ENCODE peak calls at places on chromosomes 12 and 14, in six cellular contexts. J, W, Z, K, Q and T are unnamed samples. For H3K9me3, the result is how much of the 10 kb centered on the place peaks cover.

GRCh38 chr14:35678403-35679028 is 130.6 kb downstream of the RALGAPA1 start:
- DNase-seq in J (no peak), W (no peak), Z (no peak), K (no peak), Q (no peak), T (no peak)

GRCh38 chr12:94175763-94176660 is 27.6 kb downstream of the PLXNC1 start:
- DNase-seq in J (no peak), W (no peak), Z (no peak), K (no peak), Q (no peak), T (no peak)

GRCh38 chr14:92482621-92483319 is 30.8 kb upstream of the RIN3 start:
- DNase-seq in J (no peak), W (no peak), Z (no peak), K (no peak), Q (no peak), T (no peak)

GRCh38 chr12:93593833-93594232 is 21.4 kb downstream of the SOCS2 start:
- DNase-seq in J (no peak), W (no peak), Z (no peak), K (no peak), Q (no peak), T (no peak)

GRCh38 chr14:65502676-65503124 is 90.2 kb downstream of the FUT8 start:
- DNase-seq in J (no peak), W (no peak), Z (no peak), K (no peak), Q (no peak), T (no peak)

GRCh38 chr12:57904426-57904825 is 36.9 kb upstream of the ATP23 start:
- DNase-seq in J (no peak), W (no peak), Z (no peak), K (no peak), Q (no peak), T (no peak)

GRCh38 chr14:68924392-68925158 is 54.5 kb downstream of the ACTN1 start:
- DNase-seq in J (peak), W (no peak), Z (no peak), K (no peak), Q (no peak), T (no peak)

GRCh38 chr14:99672506-99673327 is 11.4 kb upstream of the CYP46A1 start:
- DNase-seq in J (no peak), W (no peak), Z (no peak), K (no peak), Q (no peak), T (no peak)

GRCh38 chr12:2049604-2050540 is 2.9 kb upstream of the CACNA1C start:
- DNase-seq in J (peak), W (no peak), Z (no peak), K (no peak), Q (no peak), T (no peak)

GRCh38 chr12:87406926-87407325 is 622.3 kb downstream of the C12orf50 start:
- DNase-seq in J (no peak), W (no peak), Z (no peak), K (no peak), Q (no peak), T (no peak)

DNA sequence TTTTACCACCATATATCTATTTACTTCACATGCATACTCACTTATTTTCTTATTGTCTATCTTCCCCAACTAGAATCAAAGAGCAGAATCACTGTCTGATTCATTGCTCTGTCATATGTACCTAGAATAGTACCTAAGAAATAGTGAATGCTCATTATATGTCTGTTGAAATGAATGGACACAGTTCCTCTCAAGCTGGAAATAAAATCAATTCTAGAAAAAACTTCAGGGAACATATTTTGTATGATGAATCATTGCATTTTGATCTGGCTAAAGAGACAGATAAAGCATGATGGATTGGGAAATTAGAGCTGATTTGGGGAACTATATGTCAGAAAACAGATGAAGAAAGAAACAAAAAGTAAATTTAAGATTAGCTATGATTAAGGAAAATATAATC is 623.3 kb downstream of the C12orf50 start:
- DNase-seq in J (no peak), W (no peak), Z (no peak), K (no peak), Q (no peak), T (no peak)
- H3K27ac ChIP-seq in J (no peak), W (no peak), Z (no peak), K (no peak), Q (no peak), T (no peak)

GRCh38 chr12:34398366-34398705 is 376.0 kb downstream of the ALG10 start:
- DNase-seq in J (no peak), W (no peak), Z (no peak), K (peak), Q (peak), T (no peak)

GRCh38 chr12:34400986-34401658 is 378.8 kb downstream of the ALG10 start:
- DNase-seq in J (no peak), W (no peak), Z (peak), K (peak), Q (peak), T (no peak)

GRCh38 chr12:34398706-34399630 is 376.7 kb downstream of the ALG10 start:
- DNase-seq in J (no peak), W (no peak), Z (peak), K (peak), Q (peak), T (no peak)

GRCh38 chr12:34400423-34400881 is 378.2 kb downstream of the ALG10 start:
- DNase-seq in J (no peak), W (no peak), Z (peak), K (no peak), Q (peak), T (no peak)

GRCh38 chr12:34399631-34400422 is 377.5 kb downstream of the ALG10 start:
- DNase-seq in J (no peak), W (no peak), Z (peak), K (peak), Q (peak), T (no peak)
- H3K9me3 ChIP-seq in J (under half), W (under half), Z (under half), K (under half), Q (half or more), T (half or more)

GRCh38 chr14:74670726-74671125 is 42.2 kb downstream of the AREL1 start:
- DNase-seq in J (no peak), W (no peak), Z (no peak), K (no peak), Q (no peak), T (no peak)
- H3K27ac ChIP-seq in J (no peak), W (no peak), Z (no peak), K (no peak), Q (peak), T (no peak)

DNA sequence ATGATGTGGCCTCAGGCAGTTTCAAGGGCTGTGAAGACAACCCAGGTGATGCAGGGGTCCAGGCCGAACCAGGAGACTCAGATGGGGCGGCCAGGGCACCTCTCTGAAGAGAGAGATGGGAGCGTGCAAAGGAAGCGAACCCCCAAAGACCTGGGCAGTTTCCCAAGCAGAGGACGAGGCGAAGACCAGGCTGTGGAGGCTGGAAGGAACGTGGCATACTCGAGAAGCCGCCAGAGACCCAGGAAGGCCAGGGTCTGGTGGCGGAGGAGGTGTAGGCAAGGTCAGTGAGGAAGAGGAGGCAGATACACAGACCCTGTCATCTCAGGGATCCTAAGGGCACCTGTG is 24.7 kb downstream of the LTBP2 start:
- DNase-seq in J (no peak), W (no peak), Z (no peak), K (no peak), Q (no peak), T (no peak)
- H3K9me3 ChIP-seq in J (under half), W (under half), Z (under half), K (under half), Q (under half), T (under half)

GRCh38 chr12:106088246-106089200 is 50.2 kb downstream of the NUAK1 start:
- DNase-seq in J (no peak), W (no peak), Z (no peak), K (no peak), Q (no peak), T (no peak)

GRCh38 chr12:106086696-106087095 is 52.1 kb downstream of the NUAK1 start:
- DNase-seq in J (no peak), W (no peak), Z (no peak), K (no peak), Q (no peak), T (no peak)

GRCh38 chr12:106090586-106091411 is 48.0 kb downstream of the NUAK1 start:
- DNase-seq in J (no peak), W (no peak), Z (no peak), K (no peak), Q (peak), T (no peak)

GRCh38 chr12:106091421-106091820 is 47.3 kb downstream of the NUAK1 start:
- DNase-seq in J (no peak), W (peak), Z (no peak), K (no peak), Q (no peak), T (no peak)

DNA sequence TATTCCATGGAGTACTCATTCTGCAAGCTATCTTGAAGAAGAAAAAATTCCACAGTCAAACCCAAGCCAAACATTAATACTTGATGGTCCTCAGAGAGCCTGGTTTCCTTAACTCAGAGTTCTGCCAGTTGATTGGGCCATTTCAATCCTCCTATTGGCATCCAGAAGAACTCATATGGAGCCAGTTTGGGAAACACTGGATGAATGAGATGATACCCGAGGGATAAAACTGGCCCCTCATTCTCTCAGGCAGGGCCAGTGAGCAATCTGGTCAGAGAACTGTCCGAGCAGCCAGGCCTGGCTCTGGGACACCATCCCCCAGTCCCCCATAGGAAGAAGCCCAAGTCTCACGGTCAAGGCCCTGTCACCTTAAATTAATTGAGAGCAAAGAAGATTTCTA is 48.8 kb downstream of the NUAK1 start:
- DNase-seq in J (no peak), W (no peak), Z (no peak), K (no peak), Q (peak), T (no peak)
- H3K27ac ChIP-seq in J (no peak), W (peak), Z (no peak), K (peak), Q (peak), T (no peak)

GRCh38 chr14:105876158-105876557 is 349.8 kb downstream of the TMEM121 start:
- DNase-seq in J (no peak), W (no peak), Z (no peak), K (no peak), Q (no peak), T (no peak)

GRCh38 chr14:105867961-105868599 is 341.7 kb downstream of the TMEM121 start:
- DNase-seq in J (no peak), W (no peak), Z (peak), K (peak), Q (peak), T (no peak)

GRCh38 chr14:105866841-105867321 is 340.5 kb downstream of the TMEM121 start:
- DNase-seq in J (no peak), W (no peak), Z (peak), K (peak), Q (no peak), T (no peak)

GRCh38 chr14:105873870-105874512 is 347.6 kb downstream of the TMEM121 start:
- DNase-seq in J (no peak), W (no peak), Z (no peak), K (no peak), Q (no peak), T (no peak)

DNA sequence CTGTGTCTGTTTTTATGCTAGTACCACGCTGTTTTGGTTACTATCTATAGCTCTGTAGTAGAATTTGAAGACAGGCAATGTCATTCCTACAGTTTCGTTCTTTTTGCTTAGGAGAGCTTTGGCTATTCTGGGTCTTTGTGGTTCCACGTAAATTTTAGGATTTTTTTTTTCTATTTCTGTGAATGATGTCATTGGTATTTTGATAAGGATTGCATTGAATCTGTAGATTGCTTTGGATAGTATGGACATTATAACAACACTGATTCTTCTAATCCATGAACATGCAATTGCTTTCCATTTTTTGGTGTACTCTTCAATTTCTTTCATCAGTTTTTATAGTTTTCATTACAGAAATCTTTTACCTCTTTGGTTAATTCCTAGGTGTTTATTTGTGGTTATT is 345.2 kb downstream of the TMEM121 start:
- DNase-seq in J (no peak), W (no peak), Z (no peak), K (no peak), Q (no peak), T (no peak)
- H3K9me3 ChIP-seq in J (under half), W (under half), Z (under half), K (under half), Q (under half), T (under half)

DNA sequence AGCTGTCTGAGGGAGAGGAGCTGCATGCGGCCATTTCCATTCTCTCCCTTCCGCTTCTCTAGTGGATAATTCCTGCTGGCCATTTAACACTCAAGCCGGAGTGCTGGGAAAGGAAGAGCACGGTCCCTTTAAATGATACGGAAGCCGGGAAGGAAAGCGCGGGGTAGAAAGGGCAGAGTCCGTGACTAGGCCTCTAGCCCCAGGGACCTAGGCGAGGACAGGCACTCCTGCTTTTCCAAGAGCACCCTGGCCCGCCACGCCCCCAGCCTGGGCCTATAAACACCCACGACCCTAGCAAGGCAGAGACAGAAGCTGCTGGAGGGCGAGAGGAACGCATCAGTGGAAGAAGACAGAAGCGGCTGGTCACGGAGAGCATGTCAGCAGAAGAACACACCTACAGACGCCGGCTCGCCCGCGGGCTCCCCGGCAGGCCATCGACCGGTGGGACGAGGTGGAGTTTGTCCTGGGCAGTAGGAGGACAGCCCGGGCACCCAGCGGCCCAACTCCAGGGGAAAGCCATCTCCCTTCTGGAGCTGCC is 1206.6 kb upstream of the TMEM132C start:
- DNase-seq in J (no peak), W (no peak), Z (no peak), K (peak), Q (no peak), T (no peak)
- H3K27ac ChIP-seq in J (no peak), W (no peak), Z (no peak), K (no peak), Q (no peak), T (no peak)

GRCh38 chr12:34286483-34286882 is 264.2 kb downstream of the ALG10 start:
- DNase-seq in J (no peak), W (no peak), Z (no peak), K (no peak), Q (no peak), T (no peak)

GRCh38 chr12:34287986-34288962 is 266.0 kb downstream of the ALG10 start:
- DNase-seq in J (no peak), W (no peak), Z (no peak), K (peak), Q (peak), T (no peak)

GRCh38 chr12:34287437-34287836 is 265.1 kb downstream of the ALG10 start:
- DNase-seq in J (no peak), W (no peak), Z (no peak), K (no peak), Q (peak), T (no peak)

GRCh38 chr12:34288963-34289345 is 266.7 kb downstream of the ALG10 start:
- DNase-seq in J (no peak), W (no peak), Z (no peak), K (no peak), Q (no peak), T (no peak)

DNA sequence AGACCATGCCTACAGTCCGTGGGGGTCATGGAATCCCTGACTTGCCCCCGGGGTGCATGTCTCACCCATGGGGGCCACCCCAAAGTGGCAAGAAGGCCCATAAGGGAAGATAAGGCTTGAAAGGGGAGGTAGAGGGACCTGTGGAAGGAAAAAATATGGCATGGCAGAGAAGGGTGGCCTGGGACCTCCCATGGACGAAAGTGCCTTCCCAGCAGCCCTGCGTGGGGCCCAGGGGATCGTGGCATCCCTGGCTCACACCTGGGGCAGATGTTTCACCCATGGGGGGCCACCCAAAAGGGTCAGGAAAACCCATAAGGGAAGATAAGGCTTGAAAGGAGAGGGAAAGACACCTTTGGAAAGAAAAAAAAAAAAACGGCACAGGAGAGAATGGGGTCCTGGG is 264.6 kb downstream of the ALG10 start:
- DNase-seq in J (no peak), W (no peak), Z (no peak), K (no peak), Q (no peak), T (no peak)
- H3K9me3 ChIP-seq in J (under half), W (under half), Z (under half), K (under half), Q (half or more), T (under half)